ENCODE peak calls at places on chromosomes 1 and 21, in four cellular contexts. W is CD8-positive, alpha-beta T cell; P is stimulated activated CD4-positive, alpha-beta T cell treated with anti-CD3 and anti-CD28 coated beads, TNF-alpha, amount 100 ng/mL, for 48 hours; K is kidney tubule cell. V is an unnamed sample.

GRCh38 chr1:39261712-39262221 is 57.3 kb downstream of the MACF1 start:
- DNase-seq in W (no peak), P (no peak), K (no peak), V (no peak)

GRCh38 chr1:88462481-88463261 is 221.4 kb upstream of the PKN2 start:
- DNase-seq in W (no peak), P (no peak), K (peak), V (peak)

GRCh38 chr1:18132022-18132706 is 24.6 kb downstream of the IGSF21 start:
- DNase-seq in W (no peak), P (no peak), K (no peak), V (no peak)

GRCh38 chr1:183887826-183888819 is 83.2 kb downstream of the RGL1 start:
- DNase-seq in W (no peak), P (no peak), K (no peak), V (peak)

GRCh38 chr1:12661606-12662219 is 17.8 kb downstream of the AADACL4 start:
- DNase-seq in W (no peak), P (no peak), K (no peak), V (no peak)

GRCh38 chr1:78145105-78145580 is 99.4 kb downstream of the GIPC2 start:
- DNase-seq in W (no peak), P (no peak), K (peak), V (peak)

GRCh38 chr1:175735144-175735543 is 8.3 kb downstream of the TNR start:
- DNase-seq in W (no peak), P (no peak), K (no peak), V (no peak)

GRCh38 chr1:214187152-214187900 is 93.6 kb upstream of the SMYD2 start:
- DNase-seq in W (no peak), P (no peak), K (no peak), V (no peak)

GRCh38 chr1:112054504-112054903 is 65.0 kb upstream of the KCND3 start:
- DNase-seq in W (no peak), P (no peak), K (peak), V (no peak)

GRCh38 chr1:35876988-35877387 is 6.0 kb upstream of the AGO1 start:
- DNase-seq in W (no peak), P (no peak), K (no peak), V (no peak)

GRCh38 chr1:176989754-176990153 is 174.8 kb downstream of the ASTN1 start:
- DNase-seq in W (no peak), P (no peak), K (no peak), V (no peak)

GRCh38 chr1:183804916-183805734 is at the start of gene RGL1:
- DNase-seq in W (no peak), P (no peak), K (peak), V (peak)

GRCh38 chr1:90475623-90476022 is 241.5 kb downstream of the BARHL2 start:
- DNase-seq in W (no peak), P (no peak), K (no peak), V (no peak)

GRCh38 chr1:223052931-223053330 is 90.1 kb downstream of the TLR5 start:
- DNase-seq in W (no peak), P (no peak), K (no peak), V (no peak)

GRCh38 chr1:4602536-4603316 is 51.7 kb upstream of the AJAP1 start:
- DNase-seq in W (no peak), P (no peak), K (peak), V (no peak)

GRCh38 chr21:17387030-17387617 is 125.7 kb upstream of the CXADR start:
- DNase-seq in W (no peak), P (peak), K (peak), V (peak)

GRCh38 chr1:108860190-108860907 is 3.5 kb upstream of the AKNAD1 start:
- DNase-seq in W (no peak), P (no peak), K (no peak), V (no peak)

GRCh38 chr1:2205191-2205952 is 10.8 kb upstream of the FAAP20 start:
- DNase-seq in W (peak), P (peak), K (peak), V (peak)

GRCh38 chr1:101474039-101474665 is 237.3 kb downstream of the S1PR1 start:
- DNase-seq in W (no peak), P (no peak), K (peak), V (peak)

GRCh38 chr1:64100791-64101190 is 102.6 kb upstream of the UBE2U start:
- DNase-seq in W (no peak), P (no peak), K (no peak), V (no peak)

GRCh38 chr1:24751833-24752232 is 6.6 kb downstream of the CLIC4 start:
- DNase-seq in W (no peak), P (no peak), K (no peak), V (no peak)

GRCh38 chr1:40625076-40625475 is 40.4 kb downstream of the RIMS3 start:
- DNase-seq in W (peak), P (no peak), K (peak), V (no peak)

GRCh38 chr1:9606458-9606857 is 17.7 kb downstream of the TMEM201 start:
- DNase-seq in W (no peak), P (no peak), K (no peak), V (no peak)

GRCh38 chr1:64867266-64867665 is 99.1 kb downstream of the JAK1 start:
- DNase-seq in W (no peak), P (no peak), K (no peak), V (no peak)

GRCh38 chr1:110548381-110548780 is 29.4 kb upstream of the KCNA10 start:
- DNase-seq in W (no peak), P (no peak), K (peak), V (no peak)

GRCh38 chr1:207646891-207647290 is 2.0 kb downstream of the CR1L start:
- DNase-seq in W (no peak), P (no peak), K (no peak), V (no peak)

GRCh38 chr1:43039228-43040055 is 80.8 kb upstream of the SLC2A1 start:
- DNase-seq in W (no peak), P (no peak), K (no peak), V (no peak)

GRCh38 chr1:151146072-151146415 is 387 bp downstream of the SEMA6C start:
- DNase-seq in W (no peak), P (no peak), K (no peak), V (no peak)

GRCh38 chr1:26537951-26538352 is 8.4 kb downstream of the RPS6KA1 start:
- DNase-seq in W (no peak), P (no peak), K (peak), V (peak)

GRCh38 chr1:162861101-162861500 is at the start of gene CCDC190:
- DNase-seq in W (no peak), P (no peak), K (no peak), V (no peak)

GRCh38 chr1:203534526-203534925 is 40.6 kb downstream of the OPTC start:
- DNase-seq in W (no peak), P (no peak), K (peak), V (no peak)

GRCh38 chr1:55604749-55605148 is 389.6 kb upstream of the USP24 start:
- DNase-seq in W (no peak), P (no peak), K (no peak), V (no peak)

GRCh38 chr1:62716397-62716796 is 28.2 kb upstream of the DOCK7 start:
- DNase-seq in W (no peak), P (no peak), K (no peak), V (no peak)

GRCh38 chr1:35925741-35926140 is 5.2 kb upstream of the AGO3 start:
- DNase-seq in W (no peak), P (no peak), K (no peak), V (no peak)

GRCh38 chr1:10803971-10804820 is 7.8 kb upstream of the CASZ1 start:
- DNase-seq in W (no peak), P (no peak), K (peak), V (no peak)

GRCh38 chr1:204829133-204829532 is 41.5 kb upstream of the NFASC start:
- DNase-seq in W (no peak), P (no peak), K (no peak), V (no peak)

GRCh38 chr21:45551316-45551715 is 9.1 kb upstream of the SLC19A1 start:
- DNase-seq in W (peak), P (no peak), K (peak), V (no peak)

V was measured in MM.1S.